ENCODE peak calls at places on chromosomes 16 and 17, in eight cellular contexts. One of them, this sample, is unnamed.

GRCh38 chr16:85381738-85382592 is 231.2 kb upstream of the GSE1 start:
- DNase-seq in CD4-positive, alpha-beta memory T cell: no peak
- DNase-seq in SK-MEL-5: no peak
- DNase-seq in PC-3: no peak
- DNase-seq in fibroblast of lung: no peak
- DNase-seq in activated CD4-positive, alpha-beta T cell treated with anti-CD3 and anti-CD28 coated beads for 4 hours: no peak
- DNase-seq in WERI-Rb-1: peak
- DNase-seq in amygdala: no peak
- DNase-seq in this sample: no peak

GRCh38 chr16:4570688-4571321 is 14.7 kb downstream of the C16orf96 start:
- DNase-seq in amygdala: no peak
- DNase-seq in fibroblast of lung: no peak
- DNase-seq in WERI-Rb-1: no peak
- DNase-seq in activated CD4-positive, alpha-beta T cell treated with anti-CD3 and anti-CD28 coated beads for 4 hours: no peak
- DNase-seq in SK-MEL-5: no peak
- DNase-seq in CD4-positive, alpha-beta memory T cell: no peak
- DNase-seq in PC-3: no peak
- DNase-seq in this sample: no peak

GRCh38 chr17:67602974-67603373 is 114.8 kb upstream of the NOL11 start:
- DNase-seq in WERI-Rb-1: peak
- DNase-seq in fibroblast of lung: peak
- DNase-seq in activated CD4-positive, alpha-beta T cell treated with anti-CD3 and anti-CD28 coated beads for 4 hours: peak
- DNase-seq in CD4-positive, alpha-beta memory T cell: peak
- DNase-seq in SK-MEL-5: peak
- DNase-seq in PC-3: peak
- DNase-seq in amygdala: no peak
- DNase-seq in this sample: peak

GRCh38 chr16:82092711-82093110 is 57.7 kb downstream of the HSD17B2 start:
- DNase-seq in activated CD4-positive, alpha-beta T cell treated with anti-CD3 and anti-CD28 coated beads for 4 hours: no peak
- DNase-seq in SK-MEL-5: no peak
- DNase-seq in WERI-Rb-1: no peak
- DNase-seq in CD4-positive, alpha-beta memory T cell: no peak
- DNase-seq in PC-3: peak
- DNase-seq in amygdala: no peak
- DNase-seq in fibroblast of lung: no peak
- DNase-seq in this sample: no peak

GRCh38 chr17:27526603-27527002 is 70.4 kb downstream of the KSR1 start:
- DNase-seq in fibroblast of lung: peak
- DNase-seq in SK-MEL-5: peak
- DNase-seq in CD4-positive, alpha-beta memory T cell: no peak
- DNase-seq in activated CD4-positive, alpha-beta T cell treated with anti-CD3 and anti-CD28 coated beads for 4 hours: peak
- DNase-seq in amygdala: no peak
- DNase-seq in PC-3: no peak
- DNase-seq in WERI-Rb-1: no peak
- DNase-seq in this sample: no peak

GRCh38 chr17:16428098-16428882 is 12.9 kb downstream of the TRPV2 start:
- DNase-seq in amygdala: no peak
- DNase-seq in WERI-Rb-1: peak
- DNase-seq in PC-3: peak
- DNase-seq in CD4-positive, alpha-beta memory T cell: no peak
- DNase-seq in activated CD4-positive, alpha-beta T cell treated with anti-CD3 and anti-CD28 coated beads for 4 hours: peak
- DNase-seq in SK-MEL-5: peak
- DNase-seq in fibroblast of lung: peak
- DNase-seq in this sample: peak

GRCh38 chr17:60300011-60300410 is 91.9 kb downstream of the USP32 start:
- DNase-seq in PC-3: no peak
- DNase-seq in WERI-Rb-1: no peak
- DNase-seq in activated CD4-positive, alpha-beta T cell treated with anti-CD3 and anti-CD28 coated beads for 4 hours: no peak
- DNase-seq in SK-MEL-5: no peak
- DNase-seq in amygdala: no peak
- DNase-seq in fibroblast of lung: no peak
- DNase-seq in CD4-positive, alpha-beta memory T cell: no peak
- DNase-seq in this sample: no peak

GRCh38 chr17:31754239-31754945 is 104.7 kb downstream of the COPRS start:
- DNase-seq in CD4-positive, alpha-beta memory T cell: no peak
- DNase-seq in activated CD4-positive, alpha-beta T cell treated with anti-CD3 and anti-CD28 coated beads for 4 hours: no peak
- DNase-seq in PC-3: peak
- DNase-seq in fibroblast of lung: peak
- DNase-seq in WERI-Rb-1: no peak
- DNase-seq in SK-MEL-5: peak
- DNase-seq in amygdala: no peak
- DNase-seq in this sample: no peak

GRCh38 chr16:48370234-48370633 is 15.0 kb downstream of the SIAH1 start:
- DNase-seq in SK-MEL-5: no peak
- DNase-seq in PC-3: no peak
- DNase-seq in activated CD4-positive, alpha-beta T cell treated with anti-CD3 and anti-CD28 coated beads for 4 hours: no peak
- DNase-seq in fibroblast of lung: no peak
- DNase-seq in WERI-Rb-1: no peak
- DNase-seq in amygdala: no peak
- DNase-seq in CD4-positive, alpha-beta memory T cell: no peak
- DNase-seq in this sample: no peak

GRCh38 chr16:8522757-8523156 is 67.6 kb downstream of the TMEM114 start:
- DNase-seq in PC-3: no peak
- DNase-seq in fibroblast of lung: no peak
- DNase-seq in activated CD4-positive, alpha-beta T cell treated with anti-CD3 and anti-CD28 coated beads for 4 hours: no peak
- DNase-seq in SK-MEL-5: no peak
- DNase-seq in WERI-Rb-1: no peak
- DNase-seq in amygdala: no peak
- DNase-seq in CD4-positive, alpha-beta memory T cell: no peak
- DNase-seq in this sample: no peak

GRCh38 chr17:16944334-16945140 is 27.4 kb downstream of the TNFRSF13B start:
- DNase-seq in activated CD4-positive, alpha-beta T cell treated with anti-CD3 and anti-CD28 coated beads for 4 hours: no peak
- DNase-seq in fibroblast of lung: no peak
- DNase-seq in CD4-positive, alpha-beta memory T cell: no peak
- DNase-seq in PC-3: no peak
- DNase-seq in SK-MEL-5: no peak
- DNase-seq in WERI-Rb-1: no peak
- DNase-seq in amygdala: no peak
- DNase-seq in this sample: no peak